ENCODE peak calls at places on chromosome 13, in four cellular contexts. F is lung, N is body of pancreas, A is Peyer's patch. E is an unnamed sample.
A peak's percentile ranks its signal among the peaks of the same experiment; 100 is the strongest.

GRCh38 chr13:99990045-99990977 is 8.7 kb downstream of the ZIC2 start:
- DNase-seq in A (no peak), N (no peak), F (no peak), E (no peak)

GRCh38 chr13:54305377-54305776 is 1276.8 kb downstream of the OLFM4 start:
- DNase-seq in N (no peak), A (no peak), F (no peak), E (no peak)

GRCh38 chr13:111152836-111153235 is 37.7 kb downstream of the ARHGEF7 start:
- DNase-seq in A (no peak), F (no peak), N (peak; percentile 23), E (no peak)

GRCh38 chr13:72565893-72566292 is 161.5 kb downstream of the MZT1 start:
- DNase-seq in A (no peak), F (no peak), N (no peak), E (peak; percentile 12)

GRCh38 chr13:102011539-102011938 is 390.3 kb downstream of the FGF14 start:
- DNase-seq in A (no peak), N (no peak), F (no peak), E (no peak)

GRCh38 chr13:89796196-89796595 is 1551.3 kb upstream of the MIR17HG start:
- DNase-seq in N (no peak), A (no peak), F (no peak), E (no peak)

GRCh38 chr13:89902223-89902622 is 1445.3 kb upstream of the MIR17HG start:
- DNase-seq in N (no peak), F (no peak), A (no peak), E (no peak)

GRCh38 chr13:49108204-49108603 is 111.9 kb upstream of the MLNR start:
- DNase-seq in A (no peak), F (no peak), N (peak; percentile 12), E (no peak)

GRCh38 chr13:24269803-24270202 is 39.6 kb upstream of the C1QTNF9 start:
- DNase-seq in A (no peak), F (no peak), N (no peak), E (no peak)

GRCh38 chr13:79237981-79238380 is 168.1 kb downstream of the RBM26 start:
- DNase-seq in F (no peak), N (no peak), A (no peak), E (no peak)

GRCh38 chr13:41005709-41006108 is 13.4 kb downstream of the ELF1 start:
- DNase-seq in N (no peak), F (no peak), A (no peak), E (no peak)
- H3K4me3 ChIP-seq in N (no peak overlapping the region), F (no peak overlapping the region), A (no peak overlapping the region), E (peak overlapping the region; percentile 37)

DNA sequence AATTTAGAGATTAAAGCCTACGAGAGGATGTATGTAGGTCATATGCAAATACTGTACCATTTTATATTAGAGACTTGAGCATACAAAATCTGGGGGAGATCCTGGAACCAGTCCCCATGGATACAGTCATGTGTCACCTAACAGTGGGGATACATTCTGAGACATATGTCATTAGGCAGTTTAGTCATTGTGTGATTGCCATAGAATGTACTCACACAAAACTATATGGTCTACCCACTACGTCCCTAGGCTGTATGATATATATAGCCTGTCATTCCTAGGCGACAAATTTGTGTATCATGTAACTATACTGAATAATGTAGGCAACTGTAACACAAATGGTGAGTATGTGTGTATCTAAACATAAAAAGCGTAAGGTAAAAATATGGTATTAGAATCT is 62.8 kb downstream of the WDFY2 start:
- DNase-seq in F (no peak), N (no peak), A (no peak), E (no peak)
- H3K4me3 ChIP-seq in F (no peak overlapping the region), N (no peak overlapping the region), A (no peak overlapping the region), E (no peak overlapping the region)

DNA sequence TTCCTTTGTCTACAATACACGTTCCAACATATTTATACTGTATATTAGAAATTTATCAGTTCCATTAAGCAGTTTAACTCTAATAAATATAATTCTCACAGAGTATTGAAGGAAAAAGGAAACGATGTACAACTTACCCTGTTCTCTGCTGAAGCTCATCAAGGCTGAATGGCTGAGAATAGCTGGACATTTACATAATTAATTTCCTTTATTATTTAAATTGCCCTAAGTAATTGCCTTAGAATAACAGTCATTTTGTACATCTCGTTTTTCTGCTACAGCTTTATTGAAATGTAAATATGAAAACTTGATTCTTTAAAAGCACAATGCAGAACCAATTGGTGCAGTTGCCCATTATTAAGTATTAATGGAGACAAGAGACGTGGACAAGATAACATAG is 648.3 kb upstream of the ATXN8OS start:
- DNase-seq in F (no peak), A (no peak), N (no peak), E (no peak)
- H3K4me3 ChIP-seq in F (no peak overlapping the region), A (no peak overlapping the region), N (no peak overlapping the region), E (no peak overlapping the region)

DNA sequence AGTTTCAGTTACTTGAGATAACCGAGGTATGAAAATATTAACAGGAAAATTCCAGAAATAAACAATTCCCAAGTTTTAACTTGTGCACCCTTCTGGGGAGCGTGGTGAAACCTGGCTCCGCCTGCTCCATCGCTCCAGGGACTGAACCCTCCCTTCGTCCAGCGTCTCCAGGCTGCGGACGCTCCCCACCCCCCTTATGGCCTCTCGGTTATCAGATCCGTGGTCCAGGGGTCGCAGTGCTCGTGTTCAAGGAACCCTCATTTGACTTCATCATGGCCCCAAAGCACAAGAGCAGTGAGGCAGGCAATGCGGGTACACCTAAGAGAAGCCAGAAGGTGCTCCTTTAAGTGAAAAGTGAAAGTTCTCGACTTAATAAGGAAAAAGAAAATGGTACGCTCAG is 71.1 kb downstream of the ATP11A start:
- DNase-seq in A (no peak), F (no peak), N (no peak), E (no peak)
- H3K4me3 ChIP-seq in A (no peak overlapping the region), F (no peak overlapping the region), N (no peak overlapping the region), E (no peak overlapping the region)

GRCh38 chr13:57633141-57633949 is 1.8 kb downstream of the PCDH17 start:
- DNase-seq in A (no peak), N (peak; percentile 62), F (peak; percentile 41), E (no peak)

GRCh38 chr13:57632276-57633140 is 964 bp downstream of the PCDH17 start:
- DNase-seq in F (no peak), A (no peak), N (peak; percentile 11), E (no peak)

GRCh38 chr13:57635541-57635940 is 4.0 kb downstream of the PCDH17 start:
- DNase-seq in N (no peak), A (no peak), F (no peak), E (no peak)

GRCh38 chr13:57634829-57635165 is 3.3 kb downstream of the PCDH17 start:
- DNase-seq in N (no peak), F (no peak), A (no peak), E (no peak)

DNA sequence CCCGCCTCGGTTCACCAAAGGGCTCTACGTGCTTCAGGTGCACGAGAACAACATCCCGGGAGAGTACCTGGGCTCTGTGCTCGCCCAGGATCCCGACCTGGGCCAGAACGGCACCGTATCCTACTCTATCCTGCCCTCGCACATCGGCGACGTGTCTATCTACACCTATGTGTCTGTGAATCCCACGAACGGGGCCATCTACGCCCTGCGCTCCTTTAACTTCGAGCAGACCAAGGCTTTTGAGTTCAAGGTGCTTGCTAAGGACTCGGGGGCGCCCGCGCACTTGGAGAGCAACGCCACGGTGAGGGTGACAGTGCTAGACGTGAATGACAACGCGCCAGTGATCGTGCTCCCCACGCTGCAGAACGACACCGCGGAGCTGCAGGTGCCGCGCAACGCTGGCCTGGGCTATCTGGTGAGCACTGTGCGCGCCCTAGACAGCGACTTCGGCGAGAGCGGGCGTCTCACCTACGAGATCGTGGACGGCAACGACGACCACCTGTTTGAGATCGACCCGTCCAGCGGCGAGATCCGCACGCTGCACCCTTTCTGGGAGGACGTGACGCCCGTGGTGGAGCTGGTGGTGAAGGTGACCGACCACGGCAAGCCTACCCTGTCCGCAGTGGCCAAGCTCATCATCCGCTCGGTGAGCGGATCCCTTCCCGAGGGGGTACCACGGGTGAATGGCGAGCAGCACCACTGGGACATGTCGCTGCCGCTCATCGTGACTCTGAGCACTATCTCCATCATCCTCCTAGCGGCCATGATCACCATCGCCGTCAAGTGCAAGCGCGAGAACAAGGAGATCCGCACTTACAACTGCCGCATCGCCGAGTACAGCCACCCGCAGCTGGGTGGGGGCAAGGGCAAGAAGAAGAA is 2.6 kb downstream of the PCDH17 start:
- DNase-seq in A (no peak), F (no peak), N (peak; percentile 8), E (no peak)
- H3K4me3 ChIP-seq in A (no peak overlapping the region), F (peak overlapping the region; percentile 69), N (no peak overlapping the region), E (no peak overlapping the region)

GRCh38 chr13:113167575-113167974 is 9.1 kb downstream of the PROZ start:
- DNase-seq in F (no peak), A (no peak), N (no peak), E (no peak)

GRCh38 chr13:113168211-113168610 is 9.8 kb downstream of the PROZ start:
- DNase-seq in F (no peak), A (no peak), N (no peak), E (no peak)

GRCh38 chr13:113171250-113172125 is 13.0 kb downstream of the PROZ start:
- DNase-seq in N (no peak), F (no peak), A (no peak), E (no peak)

GRCh38 chr13:113170503-113170902 is 12.1 kb downstream of the PROZ start:
- DNase-seq in N (no peak), F (no peak), A (no peak), E (no peak)

DNA sequence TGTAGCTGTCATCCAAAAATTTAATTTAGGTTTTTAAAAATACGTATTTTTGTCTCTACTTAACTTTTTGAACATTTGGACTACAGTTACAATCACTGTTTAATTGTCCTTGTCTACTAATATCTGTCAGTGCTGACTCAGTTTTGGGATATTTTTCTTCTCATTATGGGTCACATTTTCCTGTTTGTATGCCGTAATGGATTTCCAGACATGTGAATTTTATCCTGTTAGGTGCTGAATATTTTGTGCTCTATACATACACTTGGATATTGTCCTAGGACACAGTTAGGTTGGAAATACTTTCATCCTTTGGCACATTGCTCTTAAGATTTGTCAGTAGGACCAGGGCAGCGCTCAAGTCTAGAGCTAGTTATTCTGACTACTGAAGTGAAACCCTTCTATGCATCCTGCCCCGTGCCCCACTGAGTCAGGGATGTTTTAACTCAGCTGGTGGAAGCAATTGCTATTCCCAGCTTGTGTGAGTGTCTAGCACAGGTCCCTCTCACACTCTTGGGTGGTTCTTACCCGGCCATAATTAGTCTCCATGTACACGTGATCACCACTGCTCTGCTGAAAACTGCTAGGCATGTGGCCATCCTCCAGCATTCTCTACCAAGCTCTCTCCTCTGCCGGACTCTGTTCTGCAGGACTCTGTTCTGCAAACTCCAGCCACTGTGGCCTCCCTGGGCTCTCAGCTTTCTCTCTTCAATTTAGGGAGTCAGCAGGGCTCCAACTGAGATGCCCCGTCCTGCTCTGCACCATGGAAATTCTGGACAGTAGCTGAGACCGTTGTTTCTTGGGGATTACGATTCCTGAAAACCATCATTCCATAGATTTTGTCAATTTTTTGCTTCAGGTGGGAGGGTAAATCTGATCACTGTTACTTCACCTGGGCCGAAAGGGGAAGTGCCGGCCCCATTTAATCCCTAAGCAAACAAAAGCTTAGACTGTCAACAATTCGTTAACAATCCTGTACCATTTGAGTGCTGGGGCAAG is 11.1 kb downstream of the PROZ start:
- DNase-seq in A (no peak), F (no peak), N (no peak), E (no peak)
- H3K4me3 ChIP-seq in A (no peak overlapping the region), F (no peak overlapping the region), N (no peak overlapping the region), E (no peak overlapping the region)

GRCh38 chr13:97306106-97306505 is 84.0 kb downstream of the MBNL2 start:
- DNase-seq in N (no peak), F (no peak), A (no peak), E (no peak)
- H3K4me3 ChIP-seq in N (no peak overlapping the region), F (no peak overlapping the region), A (no peak overlapping the region), E (no peak overlapping the region)